ENCODE peak calls at places on chromosomes 16 and 17, in four cellular contexts. X is prostate gland, T is IMR-90, Z is A549. P is an unnamed sample. For H3K4me1, the result is how much of the 10 kb centered on the place peaks cover.

GRCh38 chr16:22004321-22004720 is 3.4 kb upstream of the PDZD9 start:
- DNase-seq in T (no peak), X (no peak), Z (no peak), P (no peak)

GRCh38 chr16:72467157-72467759 is 295.3 kb upstream of the PMFBP1 start:
- DNase-seq in T (peak), Z (peak), X (no peak), P (peak)

GRCh38 chr16:6694636-6695035 is 638.0 kb upstream of the RBFOX1 start:
- DNase-seq in T (no peak), Z (no peak), X (no peak), P (no peak)

GRCh38 chr17:72927760-72928159 is 164.7 kb downstream of the SLC39A11 start:
- DNase-seq in T (no peak), Z (no peak), X (no peak), P (no peak)

GRCh38 chr17:62717589-62718342 is 90.3 kb downstream of the MRC2 start:
- DNase-seq in X (no peak), T (no peak), Z (no peak), P (peak)

GRCh38 chr16:69821844-69822173 is 59.7 kb downstream of the WWP2 start:
- DNase-seq in Z (no peak), T (no peak), X (no peak), P (no peak)

GRCh38 chr17:34710226-34710625 is 130.8 kb downstream of the TMEM132E start:
- DNase-seq in Z (no peak), T (no peak), X (no peak), P (no peak)

GRCh38 chr17:67026341-67026740 is 18.0 kb upstream of the CACNG1 start:
- DNase-seq in T (no peak), X (no peak), Z (no peak), P (no peak)

GRCh38 chr17:33667052-33667509 is 374.0 kb upstream of the ASIC2 start:
- DNase-seq in T (no peak), Z (no peak), X (no peak), P (no peak)

GRCh38 chr17:66304304-66305174 is 2.1 kb downstream of the PRKCA start:
- DNase-seq in Z (peak), X (no peak), T (no peak), P (no peak)

GRCh38 chr16:56911771-56912541 is 20.0 kb upstream of the HERPUD1 start:
- DNase-seq in X (no peak), T (peak), Z (no peak), P (peak)
- TF ChIP-seq POLR2A in X (no peak), T (no peak), Z (no peak), P (no peak)

GRCh38 chr16:89154390-89155183 is 17.0 kb upstream of the CDH15 start:
- DNase-seq in T (no peak), Z (no peak), X (no peak), P (no peak)

GRCh38 chr16:89157778-89158177 is 13.8 kb upstream of the CDH15 start:
- DNase-seq in Z (no peak), T (no peak), X (no peak), P (no peak)

GRCh38 chr16:89155184-89155679 is 16.3 kb upstream of the CDH15 start:
- DNase-seq in Z (no peak), X (peak), T (peak), P (peak)

GRCh38 chr16:89156740-89157645 is 14.6 kb upstream of the CDH15 start:
- DNase-seq in X (no peak), Z (no peak), T (no peak), P (no peak)

DNA sequence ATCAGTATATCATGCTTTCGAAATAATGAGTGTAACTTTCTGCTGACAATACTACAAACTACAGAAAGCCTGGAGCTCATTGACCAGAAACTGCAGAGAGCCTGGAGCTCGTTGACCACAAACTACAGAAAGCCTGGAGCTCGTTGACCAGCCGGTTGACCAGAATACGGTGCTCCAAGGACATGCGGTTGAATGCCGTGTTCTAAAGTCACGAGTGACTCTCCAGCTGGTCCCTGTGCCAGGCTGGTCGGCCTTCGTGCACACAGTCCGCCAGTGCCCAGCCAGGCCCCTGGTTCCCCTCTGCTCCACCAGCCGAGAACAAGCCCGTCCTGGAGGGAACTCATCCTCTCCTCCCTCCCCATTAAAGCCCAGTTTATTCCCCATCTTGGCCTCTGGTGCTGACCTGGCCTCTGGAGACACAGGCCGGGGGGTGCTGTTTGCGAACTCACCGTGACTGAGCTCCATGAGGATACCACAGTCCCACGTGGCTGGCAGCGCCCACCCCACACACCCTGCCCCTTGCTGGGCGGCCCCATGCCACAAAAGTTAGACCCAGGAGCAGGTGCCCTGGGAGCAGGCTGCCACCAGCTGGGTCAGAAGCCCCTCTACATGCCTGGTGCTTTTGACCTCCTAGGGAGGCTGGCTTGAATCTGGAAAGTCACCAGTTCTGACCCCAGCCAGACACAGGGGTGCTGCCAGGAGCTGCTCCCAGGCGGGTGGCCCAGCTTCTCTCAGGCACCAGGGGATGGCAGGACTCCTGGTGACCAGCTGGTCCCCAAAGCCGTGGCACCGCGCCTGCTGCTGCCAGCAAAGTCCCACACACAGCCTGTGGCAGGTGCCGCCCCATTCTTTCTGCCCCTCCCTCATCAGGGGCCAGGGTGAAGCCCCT is 15.5 kb upstream of the CDH15 start:
- DNase-seq in X (no peak), T (no peak), Z (no peak), P (peak)
- H3K4me1 ChIP-seq in X (under half), T (under half), Z (under half), P (under half)

GRCh38 chr17:76444518-76445311 is 8.2 kb downstream of the UBE2O start:
- DNase-seq in X (no peak), Z (no peak), T (peak), P (no peak)

GRCh38 chr17:76449126-76449525 is 3.8 kb downstream of the UBE2O start:
- DNase-seq in X (no peak), T (no peak), Z (no peak), P (no peak)

GRCh38 chr17:76445697-76446448 is 7.1 kb downstream of the UBE2O start:
- DNase-seq in X (no peak), T (no peak), Z (no peak), P (no peak)

GRCh38 chr17:76446449-76447231 is 6.3 kb downstream of the UBE2O start:
- DNase-seq in X (no peak), T (peak), Z (peak), P (no peak)

GRCh38 chr17:76447931-76448652 is 4.9 kb downstream of the UBE2O start:
- DNase-seq in Z (no peak), T (peak), X (no peak), P (no peak)
- H3K27ac ChIP-seq in Z (peak), T (no peak), X (no peak), P (no peak)

GRCh38 chr17:64373722-64374121 is 16.9 kb downstream of the PECAM1 start:
- DNase-seq in X (no peak), Z (no peak), T (no peak), P (no peak)
- TF ChIP-seq POLR2A in X (no peak), Z (no peak), T (no peak), P (no peak)

DNA sequence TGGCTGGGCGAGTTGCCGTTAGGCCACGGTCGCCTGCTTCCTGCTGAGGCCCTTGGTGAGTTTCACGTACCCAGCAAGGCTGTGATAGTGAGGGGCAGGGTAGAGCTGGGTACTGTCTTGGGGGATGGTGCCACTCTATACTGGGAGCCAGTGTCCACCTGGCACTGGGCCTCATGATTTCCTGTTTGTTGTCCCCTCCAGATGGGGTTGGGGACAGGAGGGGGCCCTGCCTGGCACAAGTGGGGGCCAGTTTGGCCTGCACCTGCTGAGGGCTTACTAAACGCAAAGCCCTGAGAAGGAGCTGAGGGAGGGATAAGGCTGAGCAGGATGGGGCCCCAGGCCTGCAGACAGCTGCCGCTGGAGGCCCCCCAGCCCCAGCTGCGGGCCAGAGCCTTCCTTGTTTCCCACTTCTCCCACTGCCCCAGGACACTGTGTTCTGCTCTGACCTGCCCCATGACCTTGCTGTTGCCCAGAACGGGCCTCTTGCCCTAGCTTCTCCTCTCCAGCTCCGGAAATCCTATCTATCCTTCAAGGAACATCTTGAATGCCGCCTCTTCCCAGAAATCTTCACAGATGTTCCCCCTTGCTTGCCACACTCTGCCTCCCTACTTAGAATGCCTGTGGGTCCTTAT is 25.4 kb downstream of the GJD3 start:
- DNase-seq in T (no peak), Z (no peak), X (no peak), P (peak)
- H3K4me1 ChIP-seq in T (under half), Z (half or more), X (under half), P (half or more)

P was measured in testis.